ENCODE peak calls at places on chromosomes 12 and 14, in six cellular contexts. J is Caco-2, T is A549, D is foreskin fibroblast, U is fibroblast of the aortic adventitia, F is MM.1S. Z is an unnamed sample.

GRCh38 chr12:52151859-52152783 is 39.7 kb downstream of the KRT80 start:
- DNase-seq in F (peak; percentile 58), J (no peak), U (peak; percentile 58), D (peak; percentile 83), T (peak; percentile 94), Z (peak; percentile 78)

GRCh38 chr14:24874514-24875202 is 175.3 kb downstream of the STXBP6 start:
- DNase-seq in J (no peak), D (no peak), F (no peak), U (no peak), T (no peak), Z (no peak)

GRCh38 chr12:52817003-52817698 is 3.2 kb upstream of the KRT4 start:
- DNase-seq in T (no peak), F (no peak), J (no peak), U (no peak), D (no peak), Z (no peak)

GRCh38 chr12:9221476-9221875 is 13.3 kb upstream of the PZP start:
- DNase-seq in T (peak; percentile 6), D (no peak), U (no peak), J (no peak), F (no peak), Z (no peak)

GRCh38 chr14:72904840-72905561 is 11.1 kb upstream of the DPF3 start:
- DNase-seq in T (peak; percentile 69), U (peak; percentile 90), J (peak; percentile 73), D (peak; percentile 90), F (peak; percentile 58), Z (peak; percentile 64)

GRCh38 chr12:88472775-88473174 is 107.5 kb downstream of the KITLG start:
- DNase-seq in F (no peak), T (no peak), U (peak; percentile 53), J (no peak), D (peak; percentile 64), Z (no peak)

GRCh38 chr12:108619369-108620160 is 14.1 kb downstream of the SELPLG start:
- DNase-seq in J (no peak), T (no peak), D (no peak), F (no peak), U (no peak), Z (no peak)

GRCh38 chr12:82964446-82964845 is 277.7 kb downstream of the TMTC2 start:
- DNase-seq in D (no peak), T (no peak), J (no peak), F (no peak), U (no peak), Z (no peak)

GRCh38 chr14:102796661-102797190 is 19.5 kb downstream of the TRAF3 start:
- DNase-seq in T (no peak), J (no peak), D (no peak), U (no peak), F (no peak), Z (no peak)

GRCh38 chr12:7108042-7108927 is 729 bp downstream of the C1RL start:
- DNase-seq in D (peak; percentile 92), U (peak; percentile 68), T (peak; percentile 90), J (peak; percentile 91), F (peak; percentile 91), Z (peak; percentile 73)

GRCh38 chr12:79454338-79454777 is 236.4 kb downstream of the PAWR start:
- DNase-seq in T (no peak), J (peak; percentile 30), U (peak; percentile 44), F (no peak), D (peak; percentile 71), Z (no peak)

GRCh38 chr14:30058401-30058800 is 130.8 kb upstream of the PRKD1 start:
- DNase-seq in T (no peak), D (peak; percentile 34), U (peak; percentile 16), J (no peak), F (no peak), Z (no peak)

GRCh38 chr14:98234208-98234607 is 1037.8 kb downstream of the BCL11B start:
- DNase-seq in F (no peak), J (no peak), T (no peak), D (no peak), U (no peak), Z (no peak)

GRCh38 chr14:57933363-57933762 is 67.5 kb upstream of the SLC35F4 start:
- DNase-seq in U (no peak), T (no peak), J (no peak), F (no peak), D (no peak), Z (no peak)

GRCh38 chr12:2666411-2666810 is 128.4 kb upstream of the FKBP4 start:
- DNase-seq in D (no peak), U (no peak), F (no peak), J (no peak), T (no peak), Z (no peak)

GRCh38 chr12:79549531-79550271 is 141.1 kb downstream of the PAWR start:
- DNase-seq in F (no peak), T (peak; percentile 36), J (peak; percentile 76), U (peak; percentile 91), D (no peak), Z (no peak)

GRCh38 chr12:131831021-131831571 is 2.9 kb downstream of the MMP17 start:
- DNase-seq in U (peak; percentile 13), D (peak; percentile 66), F (no peak), T (peak; percentile 63), J (no peak), Z (no peak)

GRCh38 chr14:58752782-58753181 is 115.0 kb downstream of the DACT1 start:
- DNase-seq in U (peak; percentile 43), T (peak; percentile 44), J (no peak), F (no peak), D (peak; percentile 55), Z (no peak)

GRCh38 chr12:66503746-66504145 is 175.1 kb downstream of the GRIP1 start:
- DNase-seq in J (no peak), T (no peak), D (no peak), U (no peak), F (no peak), Z (no peak)

GRCh38 chr14:72565200-72565599 is 328.7 kb downstream of the DPF3 start:
- DNase-seq in F (no peak), D (peak; percentile 47), T (no peak), J (no peak), U (no peak), Z (no peak)

GRCh38 chr12:93252221-93252620 is 125.5 kb upstream of the NUDT4 start:
- DNase-seq in F (no peak), U (no peak), D (no peak), T (no peak), J (no peak), Z (no peak)

GRCh38 chr12:52461693-52462092 is 9.7 kb upstream of the KRT6B start:
- DNase-seq in J (peak; percentile 33), U (no peak), T (no peak), D (no peak), F (no peak), Z (no peak)

GRCh38 chr12:112716099-112717093 is 75.2 kb upstream of the RPH3A start:
- DNase-seq in T (peak; percentile 60), D (no peak), J (peak; percentile 5), U (no peak), F (no peak), Z (peak; percentile 40)

GRCh38 chr12:98645572-98646067 is 530 bp downstream of the APAF1 start:
- DNase-seq in T (peak; percentile 40), U (peak; percentile 16), F (no peak), D (peak; percentile 36), J (peak; percentile 34), Z (no peak)

GRCh38 chr12:123571343-123571813 is 13.0 kb upstream of the TMED2 start:
- DNase-seq in F (no peak), J (peak; percentile 45), T (peak; percentile 63), U (peak; percentile 86), D (peak; percentile 91), Z (peak; percentile 26)

GRCh38 chr12:105741786-105742566 is 396.8 kb downstream of the NUAK1 start:
- DNase-seq in T (no peak), D (peak; percentile 73), F (no peak), J (no peak), U (peak; percentile 94), Z (no peak)

GRCh38 chr12:14937014-14937413 is 1.3 kb downstream of the ERP27 start:
- DNase-seq in T (no peak), U (no peak), J (no peak), F (no peak), D (no peak), Z (no peak)

GRCh38 chr12:52992699-52993557 is 13.3 kb upstream of the EIF4B start:
- DNase-seq in T (peak; percentile 92), J (peak; percentile 78), D (peak; percentile 46), U (peak; percentile 44), F (no peak), Z (no peak)

GRCh38 chr14:34911209-34912150 is 36.3 kb upstream of the BAZ1A start:
- DNase-seq in T (no peak), F (no peak), J (no peak), U (peak; percentile 60), D (peak; percentile 56), Z (no peak)

GRCh38 chr14:51652168-51653095 is 722 bp downstream of the FRMD6 start:
- DNase-seq in F (peak; percentile 27), T (no peak), J (no peak), U (peak; percentile 33), D (no peak), Z (peak; percentile 70)

GRCh38 chr12:111841750-111842555 is at the start of gene MAPKAPK5:
- DNase-seq in U (peak; percentile 94), T (peak; percentile 98), F (peak; percentile 88), J (peak; percentile 97), D (peak; percentile 98), Z (peak; percentile 97)

GRCh38 chr12:46774011-46774633 is 51.7 kb downstream of the SLC38A4 start:
- DNase-seq in T (no peak), U (peak; percentile 48), J (no peak), D (peak; percentile 67), F (no peak), Z (no peak)

GRCh38 chr14:32560213-32560857 is 231.2 kb downstream of the AKAP6 start:
- DNase-seq in T (peak; percentile 80), U (peak; percentile 92), J (peak; percentile 71), D (peak; percentile 87), F (peak; percentile 27), Z (peak; percentile 49)
- TF ChIP-seq CTCF in T (peak; percentile 88), U (peak; percentile 91), J (peak; percentile 79), D (peak; percentile 81), F (peak; percentile 62), Z (peak; percentile 79)

GRCh38 chr12:113955109-113955970 is 10.8 kb downstream of the RBM19 start:
- DNase-seq in U (no peak), T (peak; percentile 70), J (peak; percentile 61), F (no peak), D (peak; percentile 45), Z (peak; percentile 64)
- TF ChIP-seq CTCF in U (peak; percentile 49), T (peak; percentile 60), J (peak; percentile 69), F (peak; percentile 34), D (peak; percentile 64), Z (peak; percentile 49)

GRCh38 chr14:55438066-55438683 is 2.2 kb downstream of the TBPL2 start:
- DNase-seq in D (peak; percentile 73), F (no peak), U (peak; percentile 82), J (peak; percentile 49), T (peak; percentile 71), Z (no peak)
- TF ChIP-seq CTCF in D (peak; percentile 45), F (peak; percentile 28), U (peak; percentile 62), J (peak; percentile 70), T (peak; percentile 86), Z (peak; percentile 49)

GRCh38 chr14:68811161-68811560 is 18.3 kb upstream of the ZFP36L1 start:
- DNase-seq in U (no peak), J (no peak), D (no peak), F (no peak), T (no peak), Z (no peak)
- TF ChIP-seq CTCF in U (no peak), J (no peak), D (no peak), F (no peak), T (no peak), Z (no peak)

Z was measured in glutamatergic neuron.